ENCODE peak calls at places on chromosomes 7 and 10, in ten cellular contexts. Y, W, Q, P, U, V, M, X, I and G are unnamed samples.

GRCh38 chr10:8628351-8628750 is 573.9 kb downstream of the GATA3 start:
- DNase-seq in P (no peak), V (no peak), W (peak; percentile 71), Y (no peak), Q (no peak), I (no peak), M (no peak), U (no peak), X (peak; percentile 11), G (no peak)

GRCh38 chr10:83225781-83226180 is 913.5 kb upstream of the GHITM start:
- DNase-seq in W (no peak), Y (no peak), Q (no peak), V (no peak), X (no peak), P (no peak), I (no peak), M (no peak), U (no peak), G (no peak)

GRCh38 chr7:55351263-55351662 is 13.9 kb upstream of the LANCL2 start:
- DNase-seq in W (no peak), P (no peak), Y (no peak), U (no peak), M (no peak), I (no peak), X (no peak), V (no peak), Q (no peak), G (no peak)

GRCh38 chr7:101998904-101999236 is 181.4 kb downstream of the CUX1 start:
- DNase-seq in W (no peak), P (no peak), V (no peak), X (peak; percentile 44), U (no peak), M (no peak), Q (no peak), I (peak; percentile 22), Y (no peak), G (no peak)

GRCh38 chr7:144391823-144392255 is 11.7 kb downstream of the NOBOX start:
- DNase-seq in I (peak; percentile 58), X (peak; percentile 83), W (peak; percentile 35), U (no peak), V (peak; percentile 54), M (no peak), Q (no peak), P (peak; percentile 71), Y (peak; percentile 6), G (peak; percentile 47)

GRCh38 chr7:155190608-155191536 is 106.8 kb upstream of the INSIG1 start:
- DNase-seq in Y (no peak), I (peak; percentile 33), Q (peak; percentile 68), V (peak; percentile 17), W (no peak), P (peak; percentile 88), X (peak; percentile 79), U (no peak), M (peak; percentile 19), G (peak; percentile 70)

GRCh38 chr10:71600856-71601255 is 118.7 kb downstream of the C10orf105 start:
- DNase-seq in I (peak; percentile 76), Y (no peak), X (no peak), W (peak; percentile 75), M (no peak), V (peak; percentile 77), P (no peak), U (peak; percentile 42), Q (no peak), G (no peak)

GRCh38 chr7:16728811-16729210 is 24.7 kb upstream of the TSPAN13 start:
- DNase-seq in P (no peak), W (no peak), X (no peak), Q (no peak), U (no peak), I (peak; percentile 45), Y (no peak), M (no peak), V (no peak), G (no peak)

GRCh38 chr10:82572686-82573226 is 697.8 kb downstream of the NRG3 start:
- DNase-seq in W (no peak), M (no peak), Y (no peak), V (no peak), U (no peak), Q (no peak), I (no peak), X (no peak), P (no peak), G (no peak)

GRCh38 chr7:154171422-154171821 is 119.2 kb downstream of the DPP6 start:
- DNase-seq in V (no peak), Q (no peak), W (no peak), Y (no peak), X (no peak), U (no peak), M (no peak), P (no peak), I (no peak), G (no peak)

GRCh38 chr10:69348824-69349541 is 67.7 kb downstream of the TACR2 start:
- DNase-seq in U (peak; percentile 81), P (no peak), V (peak; percentile 75), M (no peak), I (peak; percentile 91), X (no peak), Q (no peak), Y (peak; percentile 74), W (peak; percentile 97), G (no peak)

GRCh38 chr7:139358541-139359365 is 941 bp upstream of the LUC7L2 start:
- DNase-seq in P (peak; percentile 30), X (peak; percentile 65), Q (peak; percentile 49), I (peak; percentile 43), Y (no peak), U (no peak), M (peak; percentile 11), W (peak; percentile 17), V (no peak), G (no peak)

GRCh38 chr7:115951547-115951946 is 79.0 kb downstream of the TFEC start:
- DNase-seq in M (no peak), I (no peak), Q (no peak), V (no peak), X (no peak), W (no peak), Y (no peak), P (no peak), U (no peak), G (no peak)

GRCh38 chr10:87803328-87803727 is 14.7 kb downstream of the ATAD1 start:
- DNase-seq in M (no peak), Q (no peak), P (no peak), X (no peak), U (no peak), Y (no peak), V (no peak), I (no peak), W (no peak), G (no peak)

GRCh38 chr10:95533590-95533989 is 27.6 kb downstream of the SORBS1 start:
- DNase-seq in I (no peak), V (no peak), U (no peak), Q (no peak), X (no peak), P (no peak), Y (no peak), W (no peak), M (no peak), G (no peak)

GRCh38 chr7:118758582-118758981 is 534.1 kb downstream of the ANKRD7 start:
- DNase-seq in M (no peak), X (no peak), Q (no peak), I (no peak), Y (no peak), V (no peak), U (no peak), W (no peak), P (no peak), G (no peak)

GRCh38 chr10:103181244-103181643 is 11.8 kb downstream of the NT5C2 start:
- DNase-seq in Y (no peak), M (no peak), Q (no peak), I (no peak), W (no peak), X (no peak), U (no peak), V (no peak), P (no peak), G (no peak)

GRCh38 chr10:4344544-4344994 is 481.4 kb upstream of the AKR1E2 start:
- DNase-seq in X (peak; percentile 46), M (no peak), Q (no peak), P (no peak), W (peak; percentile 99), Y (peak; percentile 98), I (peak; percentile 100), U (peak; percentile 88), V (peak; percentile 99), G (no peak)

GRCh38 chr7:74365320-74366022 is 76.3 kb downstream of the CLIP2 start:
- DNase-seq in M (no peak), U (peak; percentile 68), V (peak; percentile 76), Y (no peak), W (no peak), Q (peak; percentile 73), P (peak; percentile 98), X (peak; percentile 95), I (peak; percentile 67), G (no peak)

GRCh38 chr10:77867124-77867715 is 59.3 kb downstream of the DLG5 start:
- DNase-seq in U (no peak), V (no peak), P (no peak), W (no peak), M (no peak), Q (no peak), I (peak; percentile 69), Y (no peak), X (peak; percentile 29), G (no peak)

GRCh38 chr10:60865198-60865783 is 78.7 kb downstream of the RHOBTB1 start:
- DNase-seq in W (no peak), M (no peak), I (no peak), V (no peak), Q (no peak), P (no peak), U (no peak), Y (no peak), X (no peak), G (no peak)

GRCh38 chr10:128180843-128181242 is 54.6 kb upstream of the MKI67 start:
- DNase-seq in W (no peak), X (no peak), U (no peak), Y (no peak), P (no peak), M (peak; percentile 23), I (no peak), Q (no peak), V (no peak), G (no peak)

GRCh38 chr10:120505056-120505455 is 48.0 kb downstream of the PLPP4 start:
- DNase-seq in Y (no peak), W (no peak), V (peak; percentile 24), I (no peak), Q (no peak), M (no peak), P (no peak), X (no peak), U (no peak), G (no peak)

GRCh38 chr7:4725014-4725951 is 43.2 kb downstream of the FOXK1 start:
- DNase-seq in I (peak; percentile 95), V (peak; percentile 94), X (peak; percentile 30), Q (peak; percentile 75), U (peak; percentile 86), P (no peak), Y (peak; percentile 80), W (peak; percentile 81), M (no peak), G (peak; percentile 71)

GRCh38 chr10:13831711-13832110 is 244.9 kb downstream of the PRPF18 start:
- DNase-seq in M (no peak), V (peak; percentile 34), P (no peak), Y (no peak), Q (no peak), U (no peak), W (no peak), I (peak; percentile 52), X (no peak), G (peak; percentile 42)

GRCh38 chr10:87585565-87586514 is 73.8 kb upstream of the PAPSS2 start:
- DNase-seq in W (peak; percentile 81), M (no peak), Y (no peak), Q (no peak), X (no peak), V (peak; percentile 78), I (peak; percentile 13), U (no peak), P (peak; percentile 25), G (no peak)